ENCODE peak calls at places on chromosomes 6 and 20, in five cellular contexts. T is stimulated activated CD4-positive, alpha-beta T cell treated with anti-CD3 and anti-CD28 coated beads, Interleukin-1b, Interleukin-23, amount 100 ng/mL, for 1 hour; A is substantia nigra; J is HS-27A; O is NCI-H1694. I is an unnamed sample.

GRCh38 chr20:36582322-36582721 is 8.9 kb downstream of the TGIF2 start:
- DNase-seq in J (no peak), O (no peak), T (no peak), A (no peak), I (no peak)

GRCh38 chr6:140708386-140708785 is 1333.9 kb upstream of the CITED2 start:
- DNase-seq in J (no peak), O (no peak), A (no peak), T (no peak), I (no peak)

GRCh38 chr6:44039839-44040350 is 87.4 kb downstream of the MRPL14 start:
- DNase-seq in J (no peak), T (no peak), O (no peak), A (no peak), I (no peak)

GRCh38 chr20:6765469-6766058 is 1.9 kb upstream of the BMP2 start:
- DNase-seq in T (no peak), J (no peak), O (peak; percentile 59), A (no peak), I (peak; percentile 34)

GRCh38 chr6:7424967-7425807 is 35.6 kb downstream of the RIOK1 start:
- DNase-seq in T (no peak), A (no peak), O (peak; percentile 62), J (no peak), I (peak; percentile 28)

GRCh38 chr20:46021361-46022359 is 7.4 kb upstream of the SLC12A5 start:
- DNase-seq in A (no peak), J (no peak), O (peak; percentile 70), T (no peak), I (peak; percentile 93)

GRCh38 chr20:18092890-18093289 is 35.2 kb upstream of the OVOL2 start:
- DNase-seq in A (no peak), O (no peak), J (no peak), T (no peak), I (no peak)

GRCh38 chr6:164164921-164165320 is 750.4 kb downstream of the QKI start:
- DNase-seq in T (no peak), A (no peak), J (no peak), O (no peak), I (no peak)

GRCh38 chr20:41140226-41141133 is 3.1 kb downstream of the PLCG1 start:
- DNase-seq in J (no peak), T (no peak), O (no peak), A (no peak), I (no peak)

GRCh38 chr20:38143646-38144554 is 21.2 kb downstream of the TGM2 start:
- DNase-seq in J (peak; percentile 91), A (no peak), T (no peak), O (no peak), I (no peak)

GRCh38 chr6:42368156-42368555 is 83.6 kb downstream of the TRERF1 start:
- DNase-seq in O (no peak), T (peak; percentile 29), J (no peak), A (no peak), I (no peak)

GRCh38 chr20:57838670-57839142 is 128.9 kb upstream of the PMEPA1 start:
- DNase-seq in O (peak; percentile 79), J (no peak), A (no peak), T (no peak), I (peak; percentile 96)

GRCh38 chr20:44566018-44566417 is 16.4 kb upstream of the PKIG start:
- DNase-seq in A (no peak), O (no peak), J (no peak), T (no peak), I (no peak)

GRCh38 chr20:49661560-49662329 is 51.9 kb downstream of the B4GALT5 start:
- DNase-seq in O (no peak), J (no peak), A (no peak), T (no peak), I (no peak)

GRCh38 chr6:43460032-43460431 is 4.7 kb upstream of the DLK2 start:
- DNase-seq in T (no peak), A (no peak), J (no peak), O (no peak), I (no peak)

GRCh38 chr20:19867940-19868371 is 109.9 kb downstream of the RIN2 start:
- DNase-seq in T (no peak), A (no peak), O (no peak), J (no peak), I (no peak)

GRCh38 chr6:49892280-49892679 is 25.9 kb upstream of the CRISP1 start:
- DNase-seq in O (no peak), J (no peak), A (no peak), T (no peak), I (no peak)

GRCh38 chr20:64106435-64106961 is 867 bp downstream of the NPBWR2 start:
- DNase-seq in J (no peak), O (no peak), T (no peak), A (no peak), I (no peak)

GRCh38 chr20:48783533-48784272 is 44.1 kb downstream of the PREX1 start:
- DNase-seq in J (no peak), O (no peak), A (no peak), T (no peak), I (no peak)

GRCh38 chr6:161169690-161170089 is 104.2 kb downstream of the AGPAT4 start:
- DNase-seq in O (no peak), T (no peak), J (no peak), A (no peak), I (peak; percentile 64)

GRCh38 chr20:19995220-19995863 is 21.8 kb upstream of the NAA20 start:
- DNase-seq in A (no peak), T (no peak), J (no peak), O (peak; percentile 46), I (peak; percentile 21)

GRCh38 chr6:121210943-121211342 is 123.3 kb downstream of the TBC1D32 start:
- DNase-seq in J (no peak), A (no peak), O (no peak), T (no peak), I (no peak)

GRCh38 chr6:137874204-137875001 is 7.3 kb downstream of the TNFAIP3 start:
- DNase-seq in A (no peak), T (no peak), J (no peak), O (no peak), I (no peak)

GRCh38 chr20:61736751-61737310 is 328.9 kb downstream of the TAF4 start:
- DNase-seq in T (no peak), J (no peak), A (no peak), O (no peak), I (no peak)

GRCh38 chr6:75208564-75209431 is 2.9 kb upstream of the COL12A1 start:
- DNase-seq in O (peak; percentile 32), A (peak; percentile 22), J (no peak), T (peak; percentile 44), I (peak; percentile 35)

GRCh38 chr6:3337521-3338350 is 79.0 kb downstream of the PSMG4 start:
- DNase-seq in A (no peak), O (no peak), J (no peak), T (no peak), I (no peak)

GRCh38 chr6:30562470-30563425 is 5.7 kb downstream of the PRR3 start:
- DNase-seq in A (no peak), O (no peak), J (no peak), T (no peak), I (no peak)

GRCh38 chr20:3071610-3072529 is at the start of gene OXT:
- DNase-seq in O (no peak), A (no peak), J (no peak), T (peak; percentile 45), I (no peak)

GRCh38 chr6:90463359-90463758 is 123.5 kb downstream of the MAP3K7 start:
- DNase-seq in A (no peak), J (no peak), O (no peak), T (no peak), I (no peak)

GRCh38 chr6:36443498-36443844 is 671 bp downstream of the KCTD20 start:
- DNase-seq in J (no peak), O (no peak), T (no peak), A (no peak), I (no peak)

GRCh38 chr6:164640946-164641345 is 668.5 kb downstream of the C6orf118 start:
- DNase-seq in O (no peak), T (no peak), J (no peak), A (no peak), I (no peak)

GRCh38 chr6:157092736-157093135 is 230.6 kb downstream of the TMEM242 start:
- DNase-seq in A (no peak), T (no peak), J (no peak), O (no peak), I (no peak)

GRCh38 chr6:50602191-50602810 is 111.0 kb upstream of the TFAP2D start:
- DNase-seq in T (no peak), A (no peak), O (peak; percentile 22), J (peak; percentile 9), I (peak; percentile 3)

GRCh38 chr6:112931835-112932234 is 584.7 kb downstream of the RFPL4B start:
- DNase-seq in J (no peak), O (no peak), A (no peak), T (no peak), I (no peak)

GRCh38 chr20:3251806-3252205 is 12.8 kb upstream of the SLC4A11 start:
- DNase-seq in J (no peak), A (no peak), O (no peak), T (no peak), I (no peak)

GRCh38 chr6:152309648-152310047 is 327.5 kb downstream of the SYNE1 start:
- DNase-seq in A (no peak), J (no peak), T (peak; percentile 21), O (no peak), I (no peak)

GRCh38 chr6:34027445-34027936 is 118.4 kb downstream of the GRM4 start:
- DNase-seq in T (peak; percentile 30), J (no peak), A (peak; percentile 4), O (peak; percentile 33), I (no peak)

I was measured in NCI-H2171.